ENCODE peak calls at places on chromosomes 7 and 10, in six cellular contexts. P, B, S, T, V and U are unnamed samples.

GRCh38 chr10:110641256-110641655 is 2.9 kb upstream of the RBM20 start:
- DNase-seq in P (peak; percentile 88), B (peak; percentile 37), S (no peak), T (peak; percentile 58), V (no peak), U (no peak)

GRCh38 chr10:73879296-73880173 is 5.2 kb upstream of the CAMK2G start:
- DNase-seq in P (peak; percentile 86), B (peak; percentile 75), S (peak; percentile 73), T (peak; percentile 83), V (peak; percentile 87), U (peak; percentile 83)

GRCh38 chr10:20858292-20859124 is 38.6 kb downstream of the NEBL start:
- DNase-seq in P (no peak), B (peak; percentile 22), S (peak; percentile 5), T (peak; percentile 56), V (no peak), U (no peak)

GRCh38 chr7:53984776-53985175 is 557.4 kb upstream of the VSTM2A start:
- DNase-seq in P (no peak), B (no peak), S (no peak), T (no peak), V (no peak), U (peak; percentile 57)

GRCh38 chr10:123622381-123622780 is 43.8 kb upstream of the GPR26 start:
- DNase-seq in P (no peak), B (no peak), S (no peak), T (no peak), V (no peak), U (no peak)

GRCh38 chr7:151626422-151627115 is 106.9 kb upstream of the RHEB start:
- DNase-seq in P (peak; percentile 65), B (no peak), S (peak; percentile 29), T (peak; percentile 41), V (peak; percentile 48), U (peak; percentile 59)

GRCh38 chr7:129285195-129285594 is 60.4 kb downstream of the AHCYL2 start:
- DNase-seq in P (no peak), B (peak; percentile 12), S (no peak), T (no peak), V (no peak), U (no peak)

GRCh38 chr7:101986335-101986734 is 168.9 kb downstream of the CUX1 start:
- DNase-seq in P (no peak), B (peak; percentile 30), S (no peak), T (peak; percentile 17), V (no peak), U (peak; percentile 37)

GRCh38 chr7:85229544-85229943 is 42.7 kb upstream of the SEMA3D start:
- DNase-seq in P (no peak), B (no peak), S (no peak), T (no peak), V (no peak), U (no peak)

GRCh38 chr7:6725003-6725402 is 18.3 kb upstream of the ZNF12 start:
- DNase-seq in P (no peak), B (no peak), S (no peak), T (no peak), V (no peak), U (no peak)

GRCh38 chr10:23174075-23174973 is 17.8 kb upstream of the PTF1A start:
- DNase-seq in P (no peak), B (no peak), S (no peak), T (no peak), V (peak; percentile 64), U (no peak)

GRCh38 chr10:72334832-72335393 is 19.8 kb downstream of the DNAJB12 start:
- DNase-seq in P (peak; percentile 70), B (peak; percentile 79), S (no peak), T (peak; percentile 98), V (peak; percentile 51), U (no peak)

GRCh38 chr10:12841826-12842225 is 159.7 kb downstream of the CCDC3 start:
- DNase-seq in P (no peak), B (no peak), S (no peak), T (no peak), V (no peak), U (no peak)

GRCh38 chr10:75939541-75939940 is 508.1 kb downstream of the LRMDA start:
- DNase-seq in P (no peak), B (no peak), S (no peak), T (no peak), V (no peak), U (no peak)

GRCh38 chr10:75940742-75941141 is 509.3 kb downstream of the LRMDA start:
- DNase-seq in P (no peak), B (no peak), S (no peak), T (no peak), V (no peak), U (no peak)

GRCh38 chr10:75941181-75941580 is 509.8 kb downstream of the LRMDA start:
- DNase-seq in P (no peak), B (no peak), S (no peak), T (no peak), V (no peak), U (no peak)

DNA sequence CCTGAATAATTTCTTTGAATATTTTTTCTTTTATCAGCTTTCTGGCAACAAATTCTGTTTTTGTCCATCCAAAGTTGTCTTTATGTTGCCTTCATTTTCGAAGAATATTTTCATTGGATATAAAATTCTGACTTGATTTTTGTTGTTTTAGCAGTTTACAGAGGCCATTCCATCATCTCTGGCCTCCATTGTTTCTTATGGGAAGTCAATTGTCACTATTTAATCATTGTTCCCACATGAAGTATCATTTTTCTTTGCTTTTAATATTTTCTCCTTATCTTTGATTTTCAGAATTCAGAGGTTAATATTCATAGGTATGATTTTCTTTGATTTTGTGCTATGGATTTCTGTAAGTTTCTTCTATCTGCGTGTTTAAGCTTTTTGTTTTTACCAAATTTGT is 512.6 kb downstream of the LRMDA start:
- DNase-seq in P (no peak), B (no peak), S (no peak), T (no peak), V (no peak), U (no peak)
- H3K14ac ChIP-seq in P (no peak overlapping the region), B (no peak overlapping the region), S (no peak overlapping the region), T (no peak overlapping the region), V (no peak overlapping the region), U (no peak overlapping the region)

GRCh38 chr10:59127991-59128390 is 48.5 kb upstream of the PHYHIPL start:
- DNase-seq in P (no peak), B (no peak), S (no peak), T (no peak), V (no peak), U (no peak)
- H3K18ac ChIP-seq in P (no peak overlapping the region), B (no peak overlapping the region), S (no peak overlapping the region), T (no peak overlapping the region), V (no peak overlapping the region), U (no peak overlapping the region)

GRCh38 chr10:61330669-61331068 is 122.5 kb downstream of the TMEM26 start:
- DNase-seq in P (no peak), B (no peak), S (no peak), T (no peak), V (no peak), U (no peak)

GRCh38 chr10:61325183-61325582 is 128.0 kb downstream of the TMEM26 start:
- DNase-seq in P (no peak), B (no peak), S (no peak), T (no peak), V (no peak), U (no peak)

GRCh38 chr10:61325596-61325995 is 127.6 kb downstream of the TMEM26 start:
- DNase-seq in P (no peak), B (no peak), S (no peak), T (no peak), V (no peak), U (no peak)

GRCh38 chr10:61332506-61332905 is 120.7 kb downstream of the TMEM26 start:
- DNase-seq in P (no peak), B (no peak), S (no peak), T (no peak), V (no peak), U (no peak)

GRCh38 chr10:61329854-61330253 is 123.3 kb downstream of the TMEM26 start:
- DNase-seq in P (no peak), B (no peak), S (no peak), T (no peak), V (no peak), U (no peak)
- H3K14ac ChIP-seq in P (no peak overlapping the region), B (no peak overlapping the region), S (no peak overlapping the region), T (no peak overlapping the region), V (no peak overlapping the region), U (no peak overlapping the region)

DNA sequence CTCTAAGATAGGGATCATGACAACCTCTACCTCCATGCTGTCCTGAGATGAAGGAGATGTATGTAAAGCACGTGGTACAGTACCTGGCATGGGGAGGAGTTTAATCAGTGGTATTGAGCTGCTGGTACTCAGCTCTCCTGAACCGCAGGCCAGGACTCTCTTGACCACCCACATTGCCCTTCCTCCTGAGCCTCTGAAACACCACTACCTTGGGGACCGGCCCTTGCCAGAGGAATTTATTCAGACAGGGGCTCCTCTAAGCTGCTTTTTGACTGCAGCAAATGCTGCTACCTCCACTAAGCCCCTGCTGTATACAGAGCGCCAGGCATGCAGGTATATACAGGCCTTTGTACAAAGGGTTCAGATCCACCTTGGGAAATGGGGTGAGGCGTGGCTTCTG is 36.7 kb downstream of the COL13A1 start:
- DNase-seq in P (no peak), B (no peak), S (no peak), T (no peak), V (no peak), U (peak; percentile 26)
- H3K18ac ChIP-seq in P (no peak overlapping the region), B (peak overlapping the region; percentile 34), S (peak overlapping the region; percentile 15), T (peak overlapping the region; percentile 31), V (peak overlapping the region; percentile 38), U (no peak overlapping the region)

DNA sequence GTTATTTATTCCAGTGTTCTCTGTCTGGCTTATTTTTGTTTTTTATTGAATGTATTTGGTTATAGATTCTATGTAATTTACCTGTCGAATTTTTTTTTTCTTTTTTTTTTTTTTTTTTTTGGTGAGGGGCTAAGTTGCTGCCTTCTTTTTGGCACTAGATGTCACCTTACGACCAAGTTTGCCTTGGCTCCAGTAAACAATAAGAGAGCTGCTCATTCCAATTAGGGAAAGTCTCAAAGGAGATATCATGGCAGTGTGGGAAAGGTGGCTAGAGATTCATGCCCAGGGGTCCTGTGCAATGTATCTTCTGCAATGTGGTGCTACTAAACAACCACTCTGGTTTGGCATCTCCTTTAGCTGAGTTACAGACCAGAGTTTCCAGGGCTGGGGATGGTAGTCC is 84.0 kb downstream of the PTPN20 start:
- DNase-seq in P (peak; percentile 38), B (no peak), S (no peak), T (no peak), V (peak; percentile 50), U (no peak)
- H3K14ac ChIP-seq in P (no peak overlapping the region), B (no peak overlapping the region), S (no peak overlapping the region), T (no peak overlapping the region), V (no peak overlapping the region), U (no peak overlapping the region)

GRCh38 chr10:102815790-102816549 is 21.2 kb downstream of the CYP17A1 start:
- DNase-seq in P (no peak), B (peak; percentile 96), S (no peak), T (peak; percentile 95), V (no peak), U (peak; percentile 45)
- H3K18ac ChIP-seq in P (no peak overlapping the region), B (peak overlapping the region; percentile 77), S (no peak overlapping the region), T (peak overlapping the region; percentile 61), V (no peak overlapping the region), U (peak overlapping the region; percentile 72)